ENCODE peak calls at places on chromosomes 6 and 20, in ten cellular contexts. E, S, Z, O, V, D, J, H, I and B are unnamed samples.
A peak's percentile ranks its signal among the peaks of the same experiment; 100 is the strongest.

GRCh38 chr6:143629104-143630080 is 48.4 kb upstream of the PHACTR2 start:
- DNase-seq in E (no peak), S (no peak), Z (no peak), O (no peak), V (no peak), D (no peak), J (no peak), H (no peak), I (no peak), B (no peak)

GRCh38 chr6:149451361-149452061 is 33.3 kb downstream of the ZC3H12D start:
- DNase-seq in E (peak; percentile 78), S (peak; percentile 78), Z (peak; percentile 79), O (no peak), V (no peak), D (no peak), J (peak; percentile 29), H (peak; percentile 91), I (no peak), B (no peak)

GRCh38 chr6:1872649-1873131 is 263.0 kb downstream of the FOXC1 start:
- DNase-seq in E (no peak), S (no peak), Z (peak; percentile 90), O (peak; percentile 15), V (no peak), D (no peak), J (no peak), H (no peak), I (no peak), B (no peak)

GRCh38 chr6:127345521-127345920 is 2.1 kb upstream of the ECHDC1 start:
- DNase-seq in E (no peak), S (no peak), Z (no peak), O (peak; percentile 45), V (no peak), D (no peak), J (no peak), H (no peak), I (no peak), B (no peak)

GRCh38 chr20:62069741-62070216 is 4.1 kb upstream of the TAF4 start:
- DNase-seq in E (no peak), S (peak; percentile 34), Z (no peak), O (no peak), V (no peak), D (no peak), J (no peak), H (no peak), I (no peak), B (no peak)

GRCh38 chr6:1482381-1483166 is 93.2 kb downstream of the FOXF2 start:
- DNase-seq in E (no peak), S (no peak), Z (no peak), O (no peak), V (no peak), D (no peak), J (no peak), H (no peak), I (no peak), B (no peak)

GRCh38 chr6:28634758-28635546 is 109.3 kb downstream of the GPX5 start:
- DNase-seq in E (no peak), S (no peak), Z (peak; percentile 91), O (peak; percentile 60), V (peak; percentile 63), D (no peak), J (no peak), H (no peak), I (no peak), B (no peak)

GRCh38 chr6:146944809-146945208 is 259.4 kb upstream of the STXBP5 start:
- DNase-seq in E (no peak), S (no peak), Z (no peak), O (no peak), V (no peak), D (no peak), J (no peak), H (no peak), I (no peak), B (no peak)

GRCh38 chr20:10739575-10739974 is 65.8 kb upstream of the JAG1 start:
- DNase-seq in E (no peak), S (no peak), Z (no peak), O (no peak), V (no peak), D (no peak), J (no peak), H (no peak), I (no peak), B (no peak)

GRCh38 chr20:10735195-10735949 is 61.6 kb upstream of the JAG1 start:
- DNase-seq in E (no peak), S (no peak), Z (no peak), O (no peak), V (no peak), D (no peak), J (no peak), H (no peak), I (no peak), B (no peak)

GRCh38 chr20:10741060-10741459 is 67.3 kb upstream of the JAG1 start:
- DNase-seq in E (no peak), S (no peak), Z (no peak), O (no peak), V (no peak), D (no peak), J (no peak), H (no peak), I (no peak), B (no peak)

DNA sequence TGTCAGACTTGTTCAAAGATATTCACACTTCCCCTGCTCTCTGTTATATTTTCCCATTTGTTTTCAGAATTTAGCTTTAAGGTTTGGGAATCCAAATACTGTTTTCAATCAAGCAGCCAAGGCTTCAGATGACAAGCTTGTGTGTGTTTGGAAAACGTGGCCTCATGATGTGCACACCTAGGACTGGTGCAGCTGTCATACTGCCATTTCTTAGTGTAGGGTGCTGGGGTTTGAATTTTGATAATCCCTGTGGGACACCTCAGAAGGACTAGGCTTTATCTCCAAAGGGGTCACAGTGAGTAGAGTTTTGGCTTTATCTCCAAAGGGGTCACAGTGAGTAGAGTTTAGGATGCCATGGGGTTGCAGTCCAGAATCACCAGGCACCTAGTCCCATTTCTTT is 65.3 kb upstream of the JAG1 start:
- DNase-seq in E (no peak), S (no peak), Z (no peak), O (no peak), V (no peak), D (no peak), J (no peak), H (no peak), I (no peak), B (no peak)
- H3K4me3 ChIP-seq in E (peak overlapping the region; percentile 23), S (peak overlapping the region; percentile 47), Z (no peak overlapping the region), O (no peak overlapping the region), V (no peak overlapping the region), D (no peak overlapping the region), J (no peak overlapping the region), H (peak overlapping the region; percentile 14), I (peak overlapping the region; percentile 60), B (no peak overlapping the region)

GRCh38 chr6:167546611-167547327 is 221.9 kb downstream of the TTLL2 start:
- DNase-seq in E (no peak), S (no peak), Z (no peak), O (no peak), V (no peak), D (no peak), J (no peak), H (no peak), I (no peak), B (no peak)
- H3K9me3 ChIP-seq in E (no peaks in the 10 kb centered on the region), S (no peaks in the 10 kb centered on the region), Z (no peaks in the 10 kb centered on the region), O (no peaks in the 10 kb centered on the region), V (no peaks in the 10 kb centered on the region), D (no peaks in the 10 kb centered on the region), J (no peaks in the 10 kb centered on the region), H (no peaks in the 10 kb centered on the region), I (no peaks in the 10 kb centered on the region), B (no peaks in the 10 kb centered on the region)

GRCh38 chr20:58573257-58573656 is 58.1 kb upstream of the APCDD1L start:
- DNase-seq in E (no peak), S (no peak), Z (no peak), O (no peak), V (no peak), D (no peak), J (no peak), H (no peak), I (no peak), B (no peak)

GRCh38 chr20:58574014-58574413 is 58.8 kb upstream of the APCDD1L start:
- DNase-seq in E (no peak), S (peak; percentile 23), Z (no peak), O (no peak), V (no peak), D (no peak), J (no peak), H (no peak), I (no peak), B (no peak)

GRCh38 chr20:58571341-58571941 is 56.2 kb upstream of the APCDD1L start:
- DNase-seq in E (no peak), S (no peak), Z (no peak), O (no peak), V (no peak), D (no peak), J (no peak), H (no peak), I (no peak), B (no peak)

GRCh38 chr20:58570181-58570859 is 55.1 kb upstream of the APCDD1L start:
- DNase-seq in E (no peak), S (peak; percentile 16), Z (no peak), O (no peak), V (no peak), D (no peak), J (no peak), H (no peak), I (no peak), B (no peak)

DNA sequence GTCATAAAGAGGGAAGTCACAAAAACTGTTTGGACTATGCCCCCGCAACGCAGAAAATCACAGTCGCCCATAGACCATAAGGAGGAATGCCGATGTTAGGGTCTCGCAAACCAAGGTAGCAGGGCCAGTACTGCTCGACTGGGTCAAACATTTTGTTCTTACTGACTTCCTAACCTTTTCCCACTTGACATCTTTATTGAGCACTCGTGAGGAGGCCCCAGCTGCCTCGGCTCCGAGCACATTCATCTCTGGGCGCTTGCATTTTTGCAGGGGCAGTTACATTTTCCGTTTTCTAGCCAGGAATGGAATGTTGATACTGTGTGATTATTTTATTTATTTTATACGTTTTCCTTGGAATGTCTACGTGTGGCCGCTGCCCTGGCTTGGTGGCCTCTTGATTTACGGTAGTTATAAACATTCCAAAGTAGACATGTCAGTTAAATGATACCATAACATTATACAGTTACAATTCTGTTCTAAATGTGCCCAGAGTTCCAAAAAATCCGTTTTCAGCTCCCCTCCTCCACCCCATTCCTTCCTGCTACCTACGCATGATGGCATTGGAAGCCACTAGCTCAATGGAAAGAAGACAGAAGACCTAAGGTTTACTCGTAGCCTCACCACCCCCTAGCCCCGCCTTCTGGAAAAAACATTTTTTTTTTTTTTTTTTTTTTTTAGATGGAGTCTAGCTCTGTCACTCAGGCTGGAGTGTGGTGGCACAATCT is 56.9 kb upstream of the APCDD1L start:
- DNase-seq in E (no peak), S (peak; percentile 5), Z (no peak), O (no peak), V (no peak), D (no peak), J (no peak), H (no peak), I (no peak), B (no peak)
- H3K4me3 ChIP-seq in E (no peak overlapping the region), S (no peak overlapping the region), Z (no peak overlapping the region), O (no peak overlapping the region), V (no peak overlapping the region), D (no peak overlapping the region), J (no peak overlapping the region), H (no peak overlapping the region), I (no peak overlapping the region), B (no peak overlapping the region)

GRCh38 chr6:56172144-56172543 is 75.2 kb downstream of the COL21A1 start:
- DNase-seq in E (no peak), S (no peak), Z (no peak), O (peak; percentile 38), V (no peak), D (no peak), J (no peak), H (no peak), I (no peak), B (no peak)

GRCh38 chr6:56173228-56173627 is 74.2 kb downstream of the COL21A1 start:
- DNase-seq in E (no peak), S (no peak), Z (no peak), O (no peak), V (no peak), D (no peak), J (no peak), H (no peak), I (no peak), B (no peak)

DNA sequence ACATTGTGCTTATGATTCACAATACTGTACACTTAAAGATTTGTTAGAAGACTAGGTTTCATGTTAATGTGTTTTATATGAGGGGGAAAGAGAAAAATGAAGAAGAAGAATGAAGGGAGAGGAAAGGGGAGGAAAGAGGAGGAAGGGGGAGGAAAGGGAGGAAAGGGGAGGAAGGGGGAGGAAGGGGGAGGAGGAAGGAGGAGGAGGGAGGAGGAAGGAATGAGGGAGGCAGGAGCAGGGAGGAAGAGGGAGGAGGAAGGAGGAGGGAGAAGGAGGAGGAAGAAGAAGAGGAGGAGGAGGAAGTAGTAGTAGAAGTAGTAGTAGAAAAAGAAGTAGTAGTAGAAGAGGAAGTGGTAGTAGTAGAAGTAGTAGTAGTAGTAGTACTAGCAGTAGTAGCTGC is 70.6 kb downstream of the COL21A1 start:
- DNase-seq in E (no peak), S (no peak), Z (no peak), O (no peak), V (no peak), D (no peak), J (no peak), H (no peak), I (no peak), B (no peak)
- H3K9me3 ChIP-seq in E (peaks cover 20% of the 10 kb centered on the region), S (peaks cover 4% of the 10 kb centered on the region), Z (peaks cover 35% of the 10 kb centered on the region), O (peaks cover 2% of the 10 kb centered on the region), V (peaks cover 20% of the 10 kb centered on the region), D (no peaks in the 10 kb centered on the region), J (peaks cover 4% of the 10 kb centered on the region), H (peaks cover 12% of the 10 kb centered on the region), I (peaks cover 12% of the 10 kb centered on the region), B (no peaks in the 10 kb centered on the region)